ENCODE peak calls at places on chromosomes 2 and 18, in five cellular contexts. One of them, this sample, is unnamed.

GRCh38 chr2:44120428-44120827 is 48.2 kb upstream of the PPM1B start:
- DNase-seq in activated T-cell treated with anti-CD3 and anti-CD28 coated beads, Interleukin-2, amount 50 U/mL, for 72 hours: peak; percentile 43
- DNase-seq in stimulated activated CD8-positive, alpha-beta memory T cell treated with anti-CD3 and anti-CD28 coated beads, Interleukin-7, amount 100 ng/mL, for 1 hour: no peak
- DNase-seq in SW480: peak; percentile 77
- DNase-seq in NCI-H1092: no peak
- DNase-seq in this sample: no peak

GRCh38 chr2:127047054-127047453 is 59.9 kb downstream of the BIN1 start:
- DNase-seq in activated T-cell treated with anti-CD3 and anti-CD28 coated beads, Interleukin-2, amount 50 U/mL, for 72 hours: no peak
- DNase-seq in stimulated activated CD8-positive, alpha-beta memory T cell treated with anti-CD3 and anti-CD28 coated beads, Interleukin-7, amount 100 ng/mL, for 1 hour: no peak
- DNase-seq in SW480: no peak
- DNase-seq in NCI-H1092: no peak
- DNase-seq in this sample: no peak

GRCh38 chr2:10613263-10613662 is 76.5 kb downstream of the NOL10 start:
- DNase-seq in activated T-cell treated with anti-CD3 and anti-CD28 coated beads, Interleukin-2, amount 50 U/mL, for 72 hours: no peak
- DNase-seq in stimulated activated CD8-positive, alpha-beta memory T cell treated with anti-CD3 and anti-CD28 coated beads, Interleukin-7, amount 100 ng/mL, for 1 hour: no peak
- DNase-seq in SW480: no peak
- DNase-seq in NCI-H1092: no peak
- DNase-seq in this sample: no peak

GRCh38 chr2:30235008-30235655 is 3.8 kb downstream of the LBH start:
- DNase-seq in activated T-cell treated with anti-CD3 and anti-CD28 coated beads, Interleukin-2, amount 50 U/mL, for 72 hours: peak; percentile 72
- DNase-seq in stimulated activated CD8-positive, alpha-beta memory T cell treated with anti-CD3 and anti-CD28 coated beads, Interleukin-7, amount 100 ng/mL, for 1 hour: peak; percentile 24
- DNase-seq in SW480: no peak
- DNase-seq in NCI-H1092: no peak
- DNase-seq in this sample: peak; percentile 40

GRCh38 chr2:170878061-170878460 is 51.0 kb upstream of the GORASP2 start:
- DNase-seq in activated T-cell treated with anti-CD3 and anti-CD28 coated beads, Interleukin-2, amount 50 U/mL, for 72 hours: no peak
- DNase-seq in stimulated activated CD8-positive, alpha-beta memory T cell treated with anti-CD3 and anti-CD28 coated beads, Interleukin-7, amount 100 ng/mL, for 1 hour: no peak
- DNase-seq in SW480: no peak
- DNase-seq in NCI-H1092: no peak
- DNase-seq in this sample: no peak

GRCh38 chr2:66521459-66521858 is 86.5 kb downstream of the MEIS1 start:
- DNase-seq in activated T-cell treated with anti-CD3 and anti-CD28 coated beads, Interleukin-2, amount 50 U/mL, for 72 hours: no peak
- DNase-seq in stimulated activated CD8-positive, alpha-beta memory T cell treated with anti-CD3 and anti-CD28 coated beads, Interleukin-7, amount 100 ng/mL, for 1 hour: no peak
- DNase-seq in SW480: no peak
- DNase-seq in NCI-H1092: no peak
- DNase-seq in this sample: no peak

GRCh38 chr2:7845332-7845731 is 836.5 kb upstream of the ID2 start:
- DNase-seq in activated T-cell treated with anti-CD3 and anti-CD28 coated beads, Interleukin-2, amount 50 U/mL, for 72 hours: no peak
- DNase-seq in stimulated activated CD8-positive, alpha-beta memory T cell treated with anti-CD3 and anti-CD28 coated beads, Interleukin-7, amount 100 ng/mL, for 1 hour: no peak
- DNase-seq in SW480: no peak
- DNase-seq in NCI-H1092: no peak
- DNase-seq in this sample: no peak

GRCh38 chr2:240586919-240587800 is 626 bp downstream of the CAPN10 start:
- DNase-seq in activated T-cell treated with anti-CD3 and anti-CD28 coated beads, Interleukin-2, amount 50 U/mL, for 72 hours: peak; percentile 67
- DNase-seq in stimulated activated CD8-positive, alpha-beta memory T cell treated with anti-CD3 and anti-CD28 coated beads, Interleukin-7, amount 100 ng/mL, for 1 hour: no peak
- DNase-seq in SW480: peak; percentile 46
- DNase-seq in NCI-H1092: peak; percentile 31
- DNase-seq in this sample: peak; percentile 49

GRCh38 chr2:151922845-151923666 is 94.8 kb upstream of the ARL5A start:
- DNase-seq in activated T-cell treated with anti-CD3 and anti-CD28 coated beads, Interleukin-2, amount 50 U/mL, for 72 hours: no peak
- DNase-seq in stimulated activated CD8-positive, alpha-beta memory T cell treated with anti-CD3 and anti-CD28 coated beads, Interleukin-7, amount 100 ng/mL, for 1 hour: no peak
- DNase-seq in SW480: no peak
- DNase-seq in NCI-H1092: no peak
- DNase-seq in this sample: no peak

GRCh38 chr2:11250400-11251277 is 93.8 kb downstream of the ROCK2 start:
- DNase-seq in activated T-cell treated with anti-CD3 and anti-CD28 coated beads, Interleukin-2, amount 50 U/mL, for 72 hours: no peak
- DNase-seq in stimulated activated CD8-positive, alpha-beta memory T cell treated with anti-CD3 and anti-CD28 coated beads, Interleukin-7, amount 100 ng/mL, for 1 hour: no peak
- DNase-seq in SW480: no peak
- DNase-seq in NCI-H1092: no peak
- DNase-seq in this sample: no peak

GRCh38 chr2:151363709-151364108 is 6.3 kb downstream of the TNFAIP6 start:
- DNase-seq in activated T-cell treated with anti-CD3 and anti-CD28 coated beads, Interleukin-2, amount 50 U/mL, for 72 hours: no peak
- DNase-seq in stimulated activated CD8-positive, alpha-beta memory T cell treated with anti-CD3 and anti-CD28 coated beads, Interleukin-7, amount 100 ng/mL, for 1 hour: no peak
- DNase-seq in SW480: no peak
- DNase-seq in NCI-H1092: no peak
- DNase-seq in this sample: no peak

GRCh38 chr2:118221952-118222594 is 133.8 kb downstream of the INSIG2 start:
- DNase-seq in activated T-cell treated with anti-CD3 and anti-CD28 coated beads, Interleukin-2, amount 50 U/mL, for 72 hours: peak; percentile 38
- DNase-seq in stimulated activated CD8-positive, alpha-beta memory T cell treated with anti-CD3 and anti-CD28 coated beads, Interleukin-7, amount 100 ng/mL, for 1 hour: no peak
- DNase-seq in SW480: peak; percentile 88
- DNase-seq in NCI-H1092: peak; percentile 16
- DNase-seq in this sample: no peak

GRCh38 chr2:180520816-180521595 is 459.4 kb upstream of the UBE2E3 start:
- DNase-seq in activated T-cell treated with anti-CD3 and anti-CD28 coated beads, Interleukin-2, amount 50 U/mL, for 72 hours: no peak
- DNase-seq in stimulated activated CD8-positive, alpha-beta memory T cell treated with anti-CD3 and anti-CD28 coated beads, Interleukin-7, amount 100 ng/mL, for 1 hour: no peak
- DNase-seq in SW480: no peak
- DNase-seq in NCI-H1092: no peak
- DNase-seq in this sample: no peak

GRCh38 chr2:118048396-118048795 is 34.5 kb upstream of the CCDC93 start:
- DNase-seq in activated T-cell treated with anti-CD3 and anti-CD28 coated beads, Interleukin-2, amount 50 U/mL, for 72 hours: no peak
- DNase-seq in stimulated activated CD8-positive, alpha-beta memory T cell treated with anti-CD3 and anti-CD28 coated beads, Interleukin-7, amount 100 ng/mL, for 1 hour: no peak
- DNase-seq in SW480: no peak
- DNase-seq in NCI-H1092: no peak
- DNase-seq in this sample: no peak

GRCh38 chr2:241020629-241021190 is 22.3 kb downstream of the SNED1 start:
- DNase-seq in activated T-cell treated with anti-CD3 and anti-CD28 coated beads, Interleukin-2, amount 50 U/mL, for 72 hours: no peak
- DNase-seq in stimulated activated CD8-positive, alpha-beta memory T cell treated with anti-CD3 and anti-CD28 coated beads, Interleukin-7, amount 100 ng/mL, for 1 hour: no peak
- DNase-seq in SW480: no peak
- DNase-seq in NCI-H1092: no peak
- DNase-seq in this sample: no peak

GRCh38 chr18:46621111-46621766 is 35.8 kb downstream of the LOXHD1 start:
- DNase-seq in activated T-cell treated with anti-CD3 and anti-CD28 coated beads, Interleukin-2, amount 50 U/mL, for 72 hours: no peak
- DNase-seq in stimulated activated CD8-positive, alpha-beta memory T cell treated with anti-CD3 and anti-CD28 coated beads, Interleukin-7, amount 100 ng/mL, for 1 hour: no peak
- DNase-seq in SW480: no peak
- DNase-seq in NCI-H1092: no peak
- DNase-seq in this sample: no peak

GRCh38 chr2:143513081-143513480 is 383.9 kb downstream of the ARHGAP15 start:
- DNase-seq in activated T-cell treated with anti-CD3 and anti-CD28 coated beads, Interleukin-2, amount 50 U/mL, for 72 hours: peak; percentile 6
- DNase-seq in stimulated activated CD8-positive, alpha-beta memory T cell treated with anti-CD3 and anti-CD28 coated beads, Interleukin-7, amount 100 ng/mL, for 1 hour: no peak
- DNase-seq in SW480: peak; percentile 9
- DNase-seq in NCI-H1092: peak; percentile 3
- DNase-seq in this sample: no peak

GRCh38 chr2:99806758-99807157 is 316.9 kb upstream of the REV1 start:
- DNase-seq in activated T-cell treated with anti-CD3 and anti-CD28 coated beads, Interleukin-2, amount 50 U/mL, for 72 hours: no peak
- DNase-seq in stimulated activated CD8-positive, alpha-beta memory T cell treated with anti-CD3 and anti-CD28 coated beads, Interleukin-7, amount 100 ng/mL, for 1 hour: no peak
- DNase-seq in SW480: no peak
- DNase-seq in NCI-H1092: no peak
- DNase-seq in this sample: no peak

GRCh38 chr18:75429975-75430374 is 2.5 kb upstream of the SMIM21 start:
- DNase-seq in activated T-cell treated with anti-CD3 and anti-CD28 coated beads, Interleukin-2, amount 50 U/mL, for 72 hours: no peak
- DNase-seq in stimulated activated CD8-positive, alpha-beta memory T cell treated with anti-CD3 and anti-CD28 coated beads, Interleukin-7, amount 100 ng/mL, for 1 hour: no peak
- DNase-seq in SW480: peak; percentile 6
- DNase-seq in NCI-H1092: no peak
- DNase-seq in this sample: no peak

GRCh38 chr18:78561757-78562445 is 417.7 kb upstream of the SALL3 start:
- DNase-seq in activated T-cell treated with anti-CD3 and anti-CD28 coated beads, Interleukin-2, amount 50 U/mL, for 72 hours: no peak
- DNase-seq in stimulated activated CD8-positive, alpha-beta memory T cell treated with anti-CD3 and anti-CD28 coated beads, Interleukin-7, amount 100 ng/mL, for 1 hour: no peak
- DNase-seq in SW480: no peak
- DNase-seq in NCI-H1092: peak; percentile 7
- DNase-seq in this sample: no peak

GRCh38 chr2:26581991-26582842 is 58.9 kb downstream of the CIB4 start:
- DNase-seq in activated T-cell treated with anti-CD3 and anti-CD28 coated beads, Interleukin-2, amount 50 U/mL, for 72 hours: no peak
- DNase-seq in stimulated activated CD8-positive, alpha-beta memory T cell treated with anti-CD3 and anti-CD28 coated beads, Interleukin-7, amount 100 ng/mL, for 1 hour: no peak
- DNase-seq in SW480: no peak
- DNase-seq in NCI-H1092: no peak
- DNase-seq in this sample: no peak

GRCh38 chr2:45024600-45025291 is 15.5 kb upstream of the SIX2 start:
- DNase-seq in activated T-cell treated with anti-CD3 and anti-CD28 coated beads, Interleukin-2, amount 50 U/mL, for 72 hours: no peak
- DNase-seq in stimulated activated CD8-positive, alpha-beta memory T cell treated with anti-CD3 and anti-CD28 coated beads, Interleukin-7, amount 100 ng/mL, for 1 hour: no peak
- DNase-seq in SW480: no peak
- DNase-seq in NCI-H1092: no peak
- DNase-seq in this sample: no peak

GRCh38 chr2:74093840-74094239 is 53.9 kb downstream of the BOLA3 start:
- DNase-seq in activated T-cell treated with anti-CD3 and anti-CD28 coated beads, Interleukin-2, amount 50 U/mL, for 72 hours: no peak
- DNase-seq in stimulated activated CD8-positive, alpha-beta memory T cell treated with anti-CD3 and anti-CD28 coated beads, Interleukin-7, amount 100 ng/mL, for 1 hour: no peak
- DNase-seq in SW480: no peak
- DNase-seq in NCI-H1092: no peak
- DNase-seq in this sample: no peak

GRCh38 chr2:173681891-173682655 is 283.1 kb downstream of the SP3 start:
- DNase-seq in activated T-cell treated with anti-CD3 and anti-CD28 coated beads, Interleukin-2, amount 50 U/mL, for 72 hours: no peak
- DNase-seq in stimulated activated CD8-positive, alpha-beta memory T cell treated with anti-CD3 and anti-CD28 coated beads, Interleukin-7, amount 100 ng/mL, for 1 hour: no peak
- DNase-seq in SW480: no peak
- DNase-seq in NCI-H1092: no peak
- DNase-seq in this sample: no peak

GRCh38 chr2:54206596-54206995 is 49.4 kb downstream of the TSPYL6 start:
- DNase-seq in activated T-cell treated with anti-CD3 and anti-CD28 coated beads, Interleukin-2, amount 50 U/mL, for 72 hours: no peak
- DNase-seq in stimulated activated CD8-positive, alpha-beta memory T cell treated with anti-CD3 and anti-CD28 coated beads, Interleukin-7, amount 100 ng/mL, for 1 hour: no peak
- DNase-seq in SW480: peak; percentile 28
- DNase-seq in NCI-H1092: peak; percentile 10
- DNase-seq in this sample: no peak

GRCh38 chr2:31275976-31276375 is 42.0 kb downstream of the EHD3 start:
- DNase-seq in activated T-cell treated with anti-CD3 and anti-CD28 coated beads, Interleukin-2, amount 50 U/mL, for 72 hours: no peak
- DNase-seq in stimulated activated CD8-positive, alpha-beta memory T cell treated with anti-CD3 and anti-CD28 coated beads, Interleukin-7, amount 100 ng/mL, for 1 hour: no peak
- DNase-seq in SW480: no peak
- DNase-seq in NCI-H1092: no peak
- DNase-seq in this sample: no peak

GRCh38 chr2:185643434-185643833 is 95.2 kb upstream of the FSIP2 start:
- DNase-seq in activated T-cell treated with anti-CD3 and anti-CD28 coated beads, Interleukin-2, amount 50 U/mL, for 72 hours: no peak
- DNase-seq in stimulated activated CD8-positive, alpha-beta memory T cell treated with anti-CD3 and anti-CD28 coated beads, Interleukin-7, amount 100 ng/mL, for 1 hour: no peak
- DNase-seq in SW480: no peak
- DNase-seq in NCI-H1092: no peak
- DNase-seq in this sample: no peak

GRCh38 chr2:151518802-151519201 is 109.1 kb downstream of the RIF1 start:
- DNase-seq in activated T-cell treated with anti-CD3 and anti-CD28 coated beads, Interleukin-2, amount 50 U/mL, for 72 hours: no peak
- DNase-seq in stimulated activated CD8-positive, alpha-beta memory T cell treated with anti-CD3 and anti-CD28 coated beads, Interleukin-7, amount 100 ng/mL, for 1 hour: no peak
- DNase-seq in SW480: no peak
- DNase-seq in NCI-H1092: no peak
- DNase-seq in this sample: no peak

GRCh38 chr2:149466635-149467034 is 120.9 kb downstream of the MMADHC start:
- DNase-seq in activated T-cell treated with anti-CD3 and anti-CD28 coated beads, Interleukin-2, amount 50 U/mL, for 72 hours: no peak
- DNase-seq in stimulated activated CD8-positive, alpha-beta memory T cell treated with anti-CD3 and anti-CD28 coated beads, Interleukin-7, amount 100 ng/mL, for 1 hour: no peak
- DNase-seq in SW480: no peak
- DNase-seq in NCI-H1092: no peak
- DNase-seq in this sample: no peak

GRCh38 chr2:71576541-71576940 is 123.2 kb downstream of the DYSF start:
- DNase-seq in activated T-cell treated with anti-CD3 and anti-CD28 coated beads, Interleukin-2, amount 50 U/mL, for 72 hours: no peak
- DNase-seq in stimulated activated CD8-positive, alpha-beta memory T cell treated with anti-CD3 and anti-CD28 coated beads, Interleukin-7, amount 100 ng/mL, for 1 hour: no peak
- DNase-seq in SW480: no peak
- DNase-seq in NCI-H1092: no peak
- DNase-seq in this sample: no peak

GRCh38 chr2:179454443-179455218 is 190.0 kb upstream of the SESTD1 start:
- DNase-seq in activated T-cell treated with anti-CD3 and anti-CD28 coated beads, Interleukin-2, amount 50 U/mL, for 72 hours: no peak
- DNase-seq in stimulated activated CD8-positive, alpha-beta memory T cell treated with anti-CD3 and anti-CD28 coated beads, Interleukin-7, amount 100 ng/mL, for 1 hour: no peak
- DNase-seq in SW480: peak; percentile 36
- DNase-seq in NCI-H1092: no peak
- DNase-seq in this sample: no peak

GRCh38 chr2:142893241-142893640 is 15.8 kb downstream of the KYNU start:
- DNase-seq in activated T-cell treated with anti-CD3 and anti-CD28 coated beads, Interleukin-2, amount 50 U/mL, for 72 hours: no peak
- DNase-seq in stimulated activated CD8-positive, alpha-beta memory T cell treated with anti-CD3 and anti-CD28 coated beads, Interleukin-7, amount 100 ng/mL, for 1 hour: no peak
- DNase-seq in SW480: no peak
- DNase-seq in NCI-H1092: no peak
- DNase-seq in this sample: no peak

GRCh38 chr2:224122542-224122941 is 83.5 kb upstream of the SERPINE2 start:
- DNase-seq in activated T-cell treated with anti-CD3 and anti-CD28 coated beads, Interleukin-2, amount 50 U/mL, for 72 hours: no peak
- DNase-seq in stimulated activated CD8-positive, alpha-beta memory T cell treated with anti-CD3 and anti-CD28 coated beads, Interleukin-7, amount 100 ng/mL, for 1 hour: no peak
- DNase-seq in SW480: no peak
- DNase-seq in NCI-H1092: no peak
- DNase-seq in this sample: no peak

GRCh38 chr2:96090181-96090500 is 26.2 kb downstream of the ADRA2B start:
- DNase-seq in activated T-cell treated with anti-CD3 and anti-CD28 coated beads, Interleukin-2, amount 50 U/mL, for 72 hours: no peak
- DNase-seq in stimulated activated CD8-positive, alpha-beta memory T cell treated with anti-CD3 and anti-CD28 coated beads, Interleukin-7, amount 100 ng/mL, for 1 hour: no peak
- DNase-seq in SW480: no peak
- DNase-seq in NCI-H1092: no peak
- DNase-seq in this sample: no peak

GRCh38 chr2:48365476-48365875 is 164.5 kb upstream of the STON1 start:
- DNase-seq in activated T-cell treated with anti-CD3 and anti-CD28 coated beads, Interleukin-2, amount 50 U/mL, for 72 hours: no peak
- DNase-seq in stimulated activated CD8-positive, alpha-beta memory T cell treated with anti-CD3 and anti-CD28 coated beads, Interleukin-7, amount 100 ng/mL, for 1 hour: no peak
- DNase-seq in SW480: no peak
- DNase-seq in NCI-H1092: no peak
- DNase-seq in this sample: no peak

GRCh38 chr2:173119069-173119807 is 43.6 kb downstream of the MAP3K20 start:
- DNase-seq in activated T-cell treated with anti-CD3 and anti-CD28 coated beads, Interleukin-2, amount 50 U/mL, for 72 hours: no peak
- DNase-seq in stimulated activated CD8-positive, alpha-beta memory T cell treated with anti-CD3 and anti-CD28 coated beads, Interleukin-7, amount 100 ng/mL, for 1 hour: no peak
- DNase-seq in SW480: no peak
- DNase-seq in NCI-H1092: peak; percentile 73
- DNase-seq in this sample: no peak

GRCh38 chr2:240988146-240988545 is 10.3 kb upstream of the SNED1 start:
- DNase-seq in activated T-cell treated with anti-CD3 and anti-CD28 coated beads, Interleukin-2, amount 50 U/mL, for 72 hours: no peak
- DNase-seq in stimulated activated CD8-positive, alpha-beta memory T cell treated with anti-CD3 and anti-CD28 coated beads, Interleukin-7, amount 100 ng/mL, for 1 hour: no peak
- DNase-seq in SW480: no peak
- DNase-seq in NCI-H1092: no peak
- DNase-seq in this sample: no peak

GRCh38 chr2:210913461-210913860 is 357.1 kb downstream of the CPS1 start:
- DNase-seq in activated T-cell treated with anti-CD3 and anti-CD28 coated beads, Interleukin-2, amount 50 U/mL, for 72 hours: no peak
- DNase-seq in stimulated activated CD8-positive, alpha-beta memory T cell treated with anti-CD3 and anti-CD28 coated beads, Interleukin-7, amount 100 ng/mL, for 1 hour: no peak
- DNase-seq in SW480: no peak
- DNase-seq in NCI-H1092: no peak
- DNase-seq in this sample: no peak

GRCh38 chr2:172438064-172438421 is 10.7 kb downstream of the ITGA6 start:
- DNase-seq in activated T-cell treated with anti-CD3 and anti-CD28 coated beads, Interleukin-2, amount 50 U/mL, for 72 hours: peak; percentile 64
- DNase-seq in stimulated activated CD8-positive, alpha-beta memory T cell treated with anti-CD3 and anti-CD28 coated beads, Interleukin-7, amount 100 ng/mL, for 1 hour: no peak
- DNase-seq in SW480: no peak
- DNase-seq in NCI-H1092: no peak
- DNase-seq in this sample: peak; percentile 38

GRCh38 chr18:2998644-2999043 is 14.3 kb downstream of the LPIN2 start:
- DNase-seq in activated T-cell treated with anti-CD3 and anti-CD28 coated beads, Interleukin-2, amount 50 U/mL, for 72 hours: no peak
- DNase-seq in stimulated activated CD8-positive, alpha-beta memory T cell treated with anti-CD3 and anti-CD28 coated beads, Interleukin-7, amount 100 ng/mL, for 1 hour: no peak
- DNase-seq in SW480: no peak
- DNase-seq in NCI-H1092: no peak
- DNase-seq in this sample: no peak